ENCODE peak calls at places on chromosomes 1 and 21, in nine cellular contexts. E, V, I, U, X, S, B, P and N are unnamed samples.

GRCh38 chr1:207922554-207922953 is 11.6 kb upstream of the CD34 start:
- DNase-seq in E (no peak), V (no peak), I (no peak), U (no peak), X (no peak), S (no peak), B (no peak), P (peak), N (no peak)

GRCh38 chr1:25781130-25781433 is 18.9 kb upstream of the SELENON start:
- DNase-seq in E (no peak), V (no peak), I (no peak), U (no peak), X (no peak), S (no peak), B (no peak), P (no peak), N (no peak)

GRCh38 chr1:234656981-234657651 is 47.1 kb upstream of the IRF2BP2 start:
- DNase-seq in E (peak), V (no peak), I (peak), U (no peak), X (peak), S (no peak), B (no peak), P (peak), N (no peak)

GRCh38 chr1:94339229-94339927 is 78.8 kb upstream of the ABCD3 start:
- DNase-seq in E (no peak), V (no peak), I (no peak), U (no peak), X (no peak), S (no peak), B (no peak), P (no peak), N (no peak)

GRCh38 chr21:16767201-16767600 is 745.6 kb upstream of the CXADR start:
- DNase-seq in E (no peak), V (no peak), I (no peak), U (no peak), X (no peak), S (no peak), B (no peak), P (no peak), N (no peak)

GRCh38 chr1:226652613-226653012 is 86.5 kb downstream of the ITPKB start:
- DNase-seq in E (no peak), V (no peak), I (no peak), U (no peak), X (no peak), S (no peak), B (no peak), P (no peak), N (no peak)

GRCh38 chr1:6911974-6912373 is 126.7 kb downstream of the CAMTA1 start:
- DNase-seq in E (no peak), V (no peak), I (peak), U (no peak), X (no peak), S (no peak), B (peak), P (no peak), N (no peak)

GRCh38 chr1:20854529-20854928 is 67.4 kb upstream of the HP1BP3 start:
- DNase-seq in E (no peak), V (no peak), I (no peak), U (no peak), X (no peak), S (no peak), B (no peak), P (no peak), N (no peak)

GRCh38 chr21:46637952-46638746 is 2.7 kb downstream of the PRMT2 start:
- DNase-seq in E (no peak), V (no peak), I (no peak), U (no peak), X (no peak), S (no peak), B (no peak), P (no peak), N (peak)

GRCh38 chr1:21786640-21787039 is 3.7 kb upstream of the USP48 start:
- DNase-seq in E (no peak), V (no peak), I (no peak), U (no peak), X (no peak), S (no peak), B (no peak), P (no peak), N (no peak)

GRCh38 chr1:226397011-226397926 is 10.6 kb downstream of the PARP1 start:
- DNase-seq in E (no peak), V (no peak), I (no peak), U (no peak), X (no peak), S (no peak), B (peak), P (no peak), N (no peak)

GRCh38 chr1:112807117-112807516 is 92.0 kb upstream of the PPM1J start:
- DNase-seq in E (no peak), V (no peak), I (no peak), U (no peak), X (no peak), S (no peak), B (no peak), P (no peak), N (no peak)

GRCh38 chr1:153790282-153790995 is 15.2 kb downstream of the SLC27A3 start:
- DNase-seq in E (no peak), V (no peak), I (peak), U (no peak), X (peak), S (no peak), B (peak), P (peak), N (no peak)

GRCh38 chr21:25997788-25998611 is 172.6 kb downstream of the APP start:
- DNase-seq in E (no peak), V (no peak), I (no peak), U (no peak), X (no peak), S (no peak), B (no peak), P (no peak), N (no peak)

GRCh38 chr1:238111081-238111480 is 220.4 kb upstream of the ZP4 start:
- DNase-seq in E (no peak), V (no peak), I (no peak), U (no peak), X (no peak), S (no peak), B (no peak), P (no peak), N (no peak)

GRCh38 chr1:92853299-92853698 is 21.5 kb downstream of the RPL5 start:
- DNase-seq in E (no peak), V (no peak), I (no peak), U (no peak), X (no peak), S (no peak), B (no peak), P (no peak), N (no peak)

GRCh38 chr1:108503062-108503740 is 53.1 kb downstream of the NBPF6 start:
- DNase-seq in E (no peak), V (no peak), I (peak), U (no peak), X (peak), S (no peak), B (no peak), P (peak), N (no peak)

GRCh38 chr1:28370220-28371010 is 875 bp downstream of the PHACTR4 start:
- DNase-seq in E (peak), V (peak), I (peak), U (peak), X (peak), S (no peak), B (peak), P (peak), N (no peak)

GRCh38 chr21:26840912-26841311 is 4.3 kb downstream of the ADAMTS1 start:
- DNase-seq in E (no peak), V (no peak), I (peak), U (no peak), X (peak), S (no peak), B (peak), P (peak), N (no peak)

GRCh38 chr1:3612123-3612522 is 815 bp upstream of the MEGF6 start:
- DNase-seq in E (no peak), V (no peak), I (no peak), U (no peak), X (no peak), S (no peak), B (no peak), P (no peak), N (no peak)

GRCh38 chr1:41751804-41752513 is 166.8 kb downstream of the HIVEP3 start:
- DNase-seq in E (peak), V (no peak), I (peak), U (peak), X (peak), S (no peak), B (no peak), P (peak), N (peak)

GRCh38 chr1:228803421-228803820 is 68.1 kb downstream of the RHOU start:
- DNase-seq in E (no peak), V (no peak), I (no peak), U (peak), X (no peak), S (no peak), B (no peak), P (no peak), N (no peak)

GRCh38 chr21:44299085-44299457 is 782 bp upstream of the PFKL start:
- DNase-seq in E (no peak), V (no peak), I (peak), U (no peak), X (no peak), S (no peak), B (no peak), P (no peak), N (no peak)

GRCh38 chr1:224340711-224341384 is 10.9 kb upstream of the NVL start:
- DNase-seq in E (no peak), V (no peak), I (no peak), U (peak), X (no peak), S (peak), B (no peak), P (peak), N (no peak)

GRCh38 chr1:39639333-39640130 is at the start of gene HEYL:
- DNase-seq in E (peak), V (peak), I (peak), U (peak), X (no peak), S (peak), B (peak), P (peak), N (no peak)

GRCh38 chr1:119327436-119328155 is 41.0 kb upstream of the HAO2 start:
- DNase-seq in E (no peak), V (peak), I (no peak), U (peak), X (peak), S (peak), B (no peak), P (peak), N (no peak)

GRCh38 chr21:34052171-34052570 is 21.2 kb upstream of the MRPS6 start:
- DNase-seq in E (no peak), V (no peak), I (no peak), U (no peak), X (no peak), S (no peak), B (no peak), P (no peak), N (no peak)

GRCh38 chr1:19166066-19166465 is 44.0 kb downstream of the UBR4 start:
- DNase-seq in E (no peak), V (no peak), I (no peak), U (no peak), X (no peak), S (no peak), B (no peak), P (peak), N (no peak)

GRCh38 chr1:154129392-154129970 is 25.4 kb downstream of the NUP210L start:
- DNase-seq in E (no peak), V (no peak), I (peak), U (no peak), X (no peak), S (no peak), B (no peak), P (peak), N (no peak)

GRCh38 chr1:55064861-55065263 is 25.5 kb downstream of the PCSK9 start:
- DNase-seq in E (no peak), V (no peak), I (peak), U (no peak), X (peak), S (no peak), B (no peak), P (peak), N (no peak)

GRCh38 chr1:195462646-195463045 is 1145.6 kb downstream of the KCNT2 start:
- DNase-seq in E (no peak), V (no peak), I (peak), U (no peak), X (peak), S (no peak), B (no peak), P (peak), N (no peak)

GRCh38 chr1:15242766-15243165 is 4.3 kb upstream of the FHAD1 start:
- DNase-seq in E (no peak), V (no peak), I (no peak), U (no peak), X (no peak), S (no peak), B (no peak), P (no peak), N (no peak)

GRCh38 chr1:247111636-247112478 is 7.7 kb upstream of the ZNF669 start:
- DNase-seq in E (no peak), V (no peak), I (peak), U (no peak), X (peak), S (peak), B (peak), P (peak), N (no peak)

GRCh38 chr21:26423506-26423905 is 149.6 kb downstream of the CYYR1 start:
- DNase-seq in E (no peak), V (no peak), I (no peak), U (no peak), X (no peak), S (no peak), B (no peak), P (no peak), N (no peak)

GRCh38 chr1:28790384-28791035 is 21.5 kb upstream of the OPRD1 start:
- DNase-seq in E (no peak), V (no peak), I (peak), U (no peak), X (no peak), S (no peak), B (no peak), P (no peak), N (no peak)